ENCODE peak calls at places on chromosomes 16 and 17, in ten cellular contexts. J is psoas muscle, C is transverse colon, S is aorta, R is mucosa of descending colon, Y is esophagus muscularis mucosa, W is adrenal gland, O is A549, L is uterus, A is OCI-LY7. F is an unnamed sample.

GRCh38 chr17:66996926-66997325 is 32.4 kb downstream of the CACNG4 start:
- DNase-seq in A (no peak), J (no peak), S (no peak), O (no peak), R (no peak), C (no peak), L (no peak), Y (no peak), W (no peak), F (no peak)

GRCh38 chr17:8080799-8081219 is 6.7 kb downstream of the ALOX12B start:
- DNase-seq in L (no peak), W (no peak), A (no peak), R (peak; percentile 37), Y (no peak), C (no peak), O (no peak), S (no peak), J (no peak), F (no peak)

GRCh38 chr17:80668375-80669149 is 123.9 kb downstream of the RPTOR start:
- DNase-seq in J (peak; percentile 41), S (peak; percentile 41), C (no peak), R (peak; percentile 16), Y (no peak), O (no peak), L (no peak), A (no peak), W (no peak), F (no peak)

GRCh38 chr17:76240461-76241204 is at the start of gene RNF157:
- DNase-seq in C (peak; percentile 77), Y (no peak), O (peak; percentile 81), R (peak; percentile 79), A (no peak), J (peak; percentile 89), L (peak; percentile 27), W (peak; percentile 68), S (peak; percentile 85), F (peak; percentile 73)

GRCh38 chr16:85746431-85747227 is 4.3 kb downstream of the C16orf74 start:
- DNase-seq in C (peak; percentile 65), O (peak; percentile 51), A (peak; percentile 65), W (no peak), R (no peak), J (no peak), S (no peak), Y (no peak), L (no peak), F (no peak)

GRCh38 chr17:57806083-57806830 is 43.6 kb downstream of the MRPS23 start:
- DNase-seq in C (no peak), A (no peak), S (no peak), W (no peak), O (no peak), J (no peak), R (no peak), L (no peak), Y (peak; percentile 66), F (no peak)

GRCh38 chr16:11992008-11992584 is 15.6 kb downstream of the SNX29 start:
- DNase-seq in C (no peak), J (no peak), L (no peak), Y (no peak), O (no peak), R (no peak), W (no peak), S (no peak), A (no peak), F (no peak)

GRCh38 chr16:20899503-20900298 is 457 bp downstream of the DCUN1D3 start:
- DNase-seq in J (peak; percentile 62), W (peak; percentile 71), S (no peak), L (no peak), Y (no peak), A (peak; percentile 9), O (no peak), R (peak; percentile 64), C (no peak), F (peak; percentile 21)

GRCh38 chr16:3461120-3461519 is 17.6 kb downstream of the NAA60 start:
- DNase-seq in C (no peak), O (no peak), Y (no peak), S (peak; percentile 52), R (no peak), W (no peak), L (no peak), J (no peak), A (peak; percentile 51), F (no peak)

GRCh38 chr17:1492249-1493206 is at the start of gene MYO1C:
- DNase-seq in L (peak; percentile 47), A (no peak), J (peak; percentile 51), S (peak; percentile 82), O (no peak), C (no peak), R (peak; percentile 65), W (no peak), Y (no peak), F (peak; percentile 40)

GRCh38 chr17:69406906-69407305 is 7.6 kb upstream of the MAP2K6 start:
- DNase-seq in O (no peak), L (no peak), A (no peak), Y (no peak), J (no peak), C (no peak), R (no peak), W (no peak), S (no peak), F (no peak)

GRCh38 chr16:12899529-12900168 is 1.7 kb upstream of the SHISA9 start:
- DNase-seq in C (no peak), J (no peak), W (no peak), O (no peak), L (no peak), R (no peak), Y (no peak), S (no peak), A (no peak), F (no peak)

GRCh38 chr17:43753488-43754129 is 5.0 kb downstream of the SOST start:
- DNase-seq in C (no peak), J (no peak), W (no peak), O (no peak), Y (no peak), S (no peak), L (no peak), A (no peak), R (no peak), F (no peak)

GRCh38 chr17:19405114-19405513 is 5.9 kb upstream of the RNF112 start:
- DNase-seq in O (no peak), Y (no peak), W (no peak), R (no peak), L (peak; percentile 3), J (no peak), A (no peak), C (no peak), S (no peak), F (no peak)

GRCh38 chr16:53421248-53421647 is 13.0 kb upstream of the RBL2 start:
- DNase-seq in R (no peak), J (no peak), L (no peak), Y (no peak), O (no peak), W (no peak), S (no peak), C (no peak), A (no peak), F (no peak)

GRCh38 chr16:722835-723633 is 2.1 kb downstream of the ANTKMT start:
- DNase-seq in A (no peak), Y (no peak), O (no peak), J (no peak), W (no peak), L (no peak), C (no peak), S (no peak), R (no peak), F (no peak)
- H3K4me1 ChIP-seq in A (peaks cover 63% of the 10 kb centered on the region), Y (peaks cover 60% of the 10 kb centered on the region), O (peaks cover 37% of the 10 kb centered on the region), J (peaks cover 27% of the 10 kb centered on the region), W (peaks cover 24% of the 10 kb centered on the region), L (peaks cover 32% of the 10 kb centered on the region), C (peaks cover 57% of the 10 kb centered on the region), S (no peaks in the 10 kb centered on the region), R (peaks cover 49% of the 10 kb centered on the region), F (peaks cover 54% of the 10 kb centered on the region)

GRCh38 chr17:46182961-46183360 is 10.3 kb downstream of the KANSL1 start:
- DNase-seq in J (no peak), C (no peak), S (no peak), O (no peak), A (no peak), L (no peak), R (no peak), W (no peak), Y (no peak), F (no peak)
- H3K4me1 ChIP-seq in J (peaks cover 73% of the 10 kb centered on the region), C (peaks cover 47% of the 10 kb centered on the region), S (no peaks in the 10 kb centered on the region), O (peaks cover 65% of the 10 kb centered on the region), A (peaks cover 62% of the 10 kb centered on the region), L (peaks cover 5% of the 10 kb centered on the region), R (peaks cover 34% of the 10 kb centered on the region), W (peaks cover 20% of the 10 kb centered on the region), Y (peaks cover 100% of the 10 kb centered on the region), F (peaks cover 100% of the 10 kb centered on the region)

GRCh38 chr17:74901353-74902145 is 8.1 kb upstream of the FADS6 start:
- DNase-seq in W (no peak), L (no peak), O (no peak), S (no peak), A (no peak), C (no peak), J (no peak), R (no peak), Y (no peak), F (no peak)
- H3K4me1 ChIP-seq in W (no peaks in the 10 kb centered on the region), L (no peaks in the 10 kb centered on the region), O (no peaks in the 10 kb centered on the region), S (no peaks in the 10 kb centered on the region), A (no peaks in the 10 kb centered on the region), C (no peaks in the 10 kb centered on the region), J (no peaks in the 10 kb centered on the region), R (no peaks in the 10 kb centered on the region), Y (no peaks in the 10 kb centered on the region), F (no peaks in the 10 kb centered on the region)

GRCh38 chr17:79483842-79484241 is 127.0 kb downstream of the RBFOX3 start:
- DNase-seq in Y (no peak), W (no peak), C (no peak), J (no peak), A (no peak), R (no peak), L (no peak), O (no peak), S (no peak), F (no peak)

GRCh38 chr17:79484600-79485398 is 126.1 kb downstream of the RBFOX3 start:
- DNase-seq in L (no peak), J (peak; percentile 16), A (no peak), C (no peak), R (no peak), O (no peak), W (no peak), Y (no peak), S (no peak), F (no peak)

GRCh38 chr17:79485399-79485985 is 125.4 kb downstream of the RBFOX3 start:
- DNase-seq in S (no peak), Y (no peak), O (no peak), J (no peak), R (no peak), L (no peak), A (no peak), W (no peak), C (no peak), F (no peak)

GRCh38 chr17:79483122-79483521 is 127.7 kb downstream of the RBFOX3 start:
- DNase-seq in S (no peak), W (no peak), J (peak; percentile 4), A (no peak), C (no peak), R (no peak), O (no peak), L (no peak), Y (no peak), F (no peak)

DNA sequence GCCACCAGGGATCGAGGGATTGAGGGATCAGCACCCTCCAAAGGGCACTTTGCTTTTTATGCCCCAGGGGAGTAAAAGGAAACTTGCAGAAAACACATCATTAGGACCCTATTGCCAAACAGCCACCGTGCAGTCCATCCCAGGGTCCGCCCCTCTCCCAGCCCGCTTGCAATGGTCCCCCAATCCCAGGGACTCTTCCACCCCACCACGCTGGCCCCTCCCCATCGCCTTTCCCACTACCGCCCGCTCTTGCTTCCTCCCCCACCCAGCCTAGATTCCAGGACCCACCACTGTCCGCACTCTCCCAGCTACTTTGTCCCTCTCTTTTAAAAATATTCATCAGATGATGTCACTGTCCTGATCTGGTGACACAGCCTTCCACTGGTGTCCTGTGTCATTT is 128.1 kb downstream of the RBFOX3 start:
- DNase-seq in A (no peak), L (no peak), J (no peak), R (no peak), S (no peak), C (no peak), W (no peak), Y (no peak), O (no peak), F (no peak)
- H3K4me1 ChIP-seq in A (no peaks in the 10 kb centered on the region), L (no peaks in the 10 kb centered on the region), J (no peaks in the 10 kb centered on the region), R (no peaks in the 10 kb centered on the region), S (no peaks in the 10 kb centered on the region), C (no peaks in the 10 kb centered on the region), W (no peaks in the 10 kb centered on the region), Y (peaks cover 12% of the 10 kb centered on the region), O (peaks cover 49% of the 10 kb centered on the region), F (no peaks in the 10 kb centered on the region)

F was measured in left ventricle myocardium inferior.